ENCODE peak calls at places on chromosomes 6 and 20, in five cellular contexts. O, Y, P, A and T are unnamed samples. For H3K36me3 and H3K4me1, the result is how much of the 10 kb centered on the place peaks cover.

GRCh38 chr6:79536615-79536968 is 638 bp downstream of the LCA5 start:
- DNase-seq in O (peak), Y (peak), P (peak), A (no peak), T (no peak)

GRCh38 chr20:32449890-32450401 is 91.8 kb downstream of the ASXL1 start:
- DNase-seq in O (no peak), Y (no peak), P (no peak), A (no peak), T (no peak)

GRCh38 chr6:134707342-134707982 is 242.4 kb downstream of the ALDH8A1 start:
- DNase-seq in O (peak), Y (no peak), P (no peak), A (no peak), T (no peak)

GRCh38 chr6:3162565-3163247 is 5.4 kb upstream of the TUBB2A start:
- DNase-seq in O (peak), Y (peak), P (peak), A (no peak), T (peak)

GRCh38 chr20:61919675-61920365 is 145.9 kb downstream of the TAF4 start:
- DNase-seq in O (no peak), Y (no peak), P (no peak), A (no peak), T (no peak)

GRCh38 chr20:33291830-33292355 is 8.9 kb downstream of the BPIFB1 start:
- DNase-seq in O (peak), Y (no peak), P (no peak), A (no peak), T (peak)

GRCh38 chr6:26220353-26220970 is 133.2 kb downstream of the HFE start:
- DNase-seq in O (no peak), Y (no peak), P (no peak), A (no peak), T (no peak)

GRCh38 chr6:137652961-137653697 is 158.9 kb upstream of the OLIG3 start:
- DNase-seq in O (no peak), Y (no peak), P (no peak), A (no peak), T (no peak)

GRCh38 chr6:40442591-40442990 is 144.6 kb downstream of the LRFN2 start:
- DNase-seq in O (no peak), Y (no peak), P (no peak), A (no peak), T (no peak)

DNA sequence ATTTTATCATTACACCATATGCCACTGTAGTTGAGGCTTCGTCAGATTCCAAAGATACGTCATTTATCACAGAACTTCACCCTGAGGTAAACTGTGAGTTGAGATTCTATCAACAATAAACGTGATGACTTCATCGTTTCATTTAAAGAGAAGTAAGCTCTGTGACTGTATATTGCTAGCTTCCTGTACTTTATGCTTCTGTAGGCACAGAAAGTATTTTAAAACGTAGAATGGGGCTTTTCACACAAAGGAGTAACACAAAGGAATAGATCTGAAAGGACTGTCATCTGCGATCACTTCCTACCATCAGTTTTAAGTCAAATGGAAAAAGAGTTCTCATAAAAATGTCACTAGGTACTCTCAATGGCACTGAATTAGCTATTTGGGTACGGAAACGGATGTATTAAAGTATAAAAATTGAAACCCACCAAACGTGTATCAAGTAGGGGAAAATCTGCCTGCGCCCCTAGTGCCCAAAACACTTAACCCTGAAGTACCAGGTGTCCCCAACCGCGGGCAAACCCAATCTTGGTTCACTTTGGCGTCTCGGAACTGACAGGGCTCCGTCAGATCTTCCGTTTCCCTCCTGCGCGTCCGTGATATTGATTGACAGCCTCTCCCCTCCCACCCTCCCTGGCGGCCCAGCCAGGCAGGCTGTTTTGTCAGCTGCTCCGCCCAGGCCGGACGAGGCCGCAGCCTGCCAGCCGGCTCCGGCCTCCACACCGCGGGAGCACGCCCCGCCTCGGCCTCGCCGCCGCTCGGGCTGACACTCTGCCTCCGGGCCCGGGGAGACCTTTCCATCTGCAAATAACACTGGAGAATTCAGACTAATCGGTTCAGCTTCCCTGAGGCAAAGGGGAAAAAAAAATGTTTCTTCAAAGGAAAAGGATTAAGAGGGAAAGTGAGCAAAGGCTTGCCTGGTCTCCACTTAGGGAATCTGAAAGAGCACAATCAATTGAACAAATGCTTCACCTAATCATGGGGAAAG is 234.7 kb upstream of the MCHR2 start:
- DNase-seq in O (peak), Y (peak), P (peak), A (no peak), T (peak)
- H3K4me3 ChIP-seq in O (peak), Y (peak), P (peak), A (peak), T (peak)

GRCh38 chr6:149450679-149451360 is 34.0 kb downstream of the ZC3H12D start:
- DNase-seq in O (no peak), Y (peak), P (peak), A (no peak), T (peak)

GRCh38 chr6:149452062-149452939 is 32.5 kb downstream of the ZC3H12D start:
- DNase-seq in O (no peak), Y (no peak), P (no peak), A (no peak), T (no peak)

GRCh38 chr6:149453597-149454340 is 31.0 kb downstream of the ZC3H12D start:
- DNase-seq in O (no peak), Y (no peak), P (no peak), A (no peak), T (no peak)

GRCh38 chr6:149449831-149450678 is 34.8 kb downstream of the ZC3H12D start:
- DNase-seq in O (no peak), Y (no peak), P (no peak), A (no peak), T (no peak)

DNA sequence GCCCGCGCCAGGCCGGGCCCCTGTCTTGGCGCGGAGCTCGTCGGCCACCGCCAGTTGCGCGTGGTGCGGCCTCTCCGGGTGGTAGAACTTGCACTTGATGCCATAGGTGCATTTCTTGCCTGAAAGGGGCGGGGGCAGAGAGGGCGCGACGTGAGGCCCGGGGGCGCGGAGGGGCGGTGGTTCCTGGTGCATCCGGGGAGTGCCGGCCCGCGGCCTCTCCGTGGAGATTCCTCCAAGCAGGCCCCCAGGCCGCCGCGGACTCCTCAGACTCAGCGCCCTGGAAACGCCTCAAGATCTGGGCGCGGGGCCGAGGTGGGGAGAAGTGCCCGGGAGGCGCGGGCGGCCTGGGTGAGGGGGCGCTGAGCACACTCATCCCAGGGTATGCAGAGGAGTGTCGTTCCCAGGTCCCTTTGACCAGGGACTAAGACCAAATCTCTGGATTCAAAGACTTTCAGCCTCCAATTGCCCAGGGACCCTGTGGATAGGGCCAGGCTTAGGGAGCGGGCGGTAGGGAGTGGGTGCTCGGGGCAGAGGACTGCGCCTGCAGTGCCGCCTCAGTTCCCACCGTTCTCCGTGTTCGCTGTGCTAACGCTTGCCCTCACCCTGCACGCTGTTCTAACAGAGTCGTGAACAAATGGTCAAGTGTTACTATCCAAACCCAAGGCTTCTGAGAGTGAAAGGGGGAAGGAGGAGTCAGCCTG is 33.3 kb downstream of the ZC3H12D start:
- DNase-seq in O (no peak), Y (peak), P (no peak), A (no peak), T (peak)
- H3K36me3 ChIP-seq in O (under half), Y (under half), P (under half), A (under half), T (under half)

GRCh38 chr20:51750037-51750769 is 18.0 kb downstream of the ATP9A start:
- DNase-seq in O (peak), Y (peak), P (peak), A (peak), T (peak)

GRCh38 chr20:51747182-51747911 is 20.8 kb downstream of the ATP9A start:
- DNase-seq in O (no peak), Y (no peak), P (no peak), A (no peak), T (no peak)

GRCh38 chr20:51749674-51750036 is 18.5 kb downstream of the ATP9A start:
- DNase-seq in O (peak), Y (no peak), P (no peak), A (no peak), T (no peak)

GRCh38 chr20:51740838-51741237 is 27.4 kb downstream of the ATP9A start:
- DNase-seq in O (no peak), Y (no peak), P (no peak), A (no peak), T (no peak)

GRCh38 chr20:51745804-51746203 is 22.4 kb downstream of the ATP9A start:
- DNase-seq in O (no peak), Y (no peak), P (no peak), A (no peak), T (no peak)
- H3K4me1 ChIP-seq in O (half or more), Y (under half), P (under half), A (under half), T (under half)

GRCh38 chr6:22221211-22221610 is 75.6 kb downstream of the PRL start:
- DNase-seq in O (peak), Y (no peak), P (no peak), A (no peak), T (no peak)
- H3K4me3 ChIP-seq in O (no peak), Y (no peak), P (no peak), A (no peak), T (no peak)

DNA sequence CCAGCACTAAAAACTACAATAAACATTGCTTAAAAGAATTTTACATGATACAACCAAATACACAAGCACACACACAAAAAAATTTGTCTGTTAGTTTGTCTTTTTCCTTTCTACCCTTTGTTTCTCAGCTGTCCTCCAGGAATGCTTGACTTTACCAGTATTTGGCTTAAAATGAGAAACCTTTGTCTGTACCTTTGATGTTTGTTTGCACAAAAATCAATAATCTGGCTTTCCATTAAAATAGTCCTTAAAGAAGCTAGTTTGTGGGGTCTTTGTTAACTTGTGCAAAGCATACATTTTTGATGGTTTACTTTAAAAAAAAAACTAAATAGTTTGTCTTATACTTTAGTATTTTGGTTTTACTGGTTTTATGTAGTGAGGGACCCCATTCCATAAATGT is 49.3 kb downstream of the RPRD1B start:
- DNase-seq in O (no peak), Y (no peak), P (no peak), A (no peak), T (no peak)
- H3K36me3 ChIP-seq in O (half or more), Y (under half), P (under half), A (under half), T (under half)

DNA sequence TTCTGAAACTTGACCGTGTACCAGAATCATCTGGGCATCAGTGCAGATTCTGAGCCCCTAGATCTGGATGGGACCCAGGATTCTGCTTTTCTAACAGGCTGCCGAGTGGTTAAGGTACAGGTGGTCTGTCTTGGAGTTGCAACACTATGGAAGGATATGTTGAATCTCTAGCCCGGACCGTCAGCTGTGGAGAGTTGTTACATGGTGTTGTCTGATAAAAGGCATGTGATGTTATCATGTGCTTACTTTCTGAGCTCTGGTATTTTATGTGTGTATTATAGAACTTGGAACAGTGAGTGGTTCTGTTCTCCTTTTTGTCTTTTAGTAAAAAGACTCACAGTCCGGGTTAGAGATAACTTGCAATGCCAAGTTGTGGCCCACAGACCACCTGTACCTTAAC is 123.0 kb downstream of the JARID2 start:
- DNase-seq in O (no peak), Y (no peak), P (no peak), A (no peak), T (no peak)
- H3K4me1 ChIP-seq in O (under half), Y (half or more), P (under half), A (under half), T (half or more)

DNA sequence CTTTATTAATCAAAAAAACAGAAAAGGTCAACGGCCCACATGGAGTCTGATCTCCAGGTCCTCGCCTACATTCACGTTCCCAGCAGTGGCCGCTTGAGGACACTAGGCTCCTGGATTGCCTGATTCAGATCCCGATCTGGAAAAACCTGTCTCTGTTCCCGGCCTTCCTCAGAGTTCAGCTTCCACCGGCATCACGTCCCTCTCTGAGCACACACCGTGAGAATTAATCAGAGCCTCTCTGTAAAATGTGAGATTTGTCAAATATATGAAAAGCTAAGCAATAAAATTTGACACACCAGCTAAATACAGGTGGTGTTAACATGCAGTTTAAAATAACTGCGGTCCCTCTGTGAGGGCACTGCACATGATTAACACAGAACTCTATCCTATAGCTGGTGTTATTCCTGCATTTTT is 122.8 kb upstream of the COL21A1 start:
- DNase-seq in O (peak), Y (peak), P (peak), A (peak), T (no peak)
- H3K4me3 ChIP-seq in O (peak), Y (peak), P (no peak), A (no peak), T (no peak)